ENCODE peak calls at places on chromosome 11, in five cellular contexts. H, B, I, N and Z are unnamed samples.

GRCh38 chr11:43986327-43986726 is 43.9 kb downstream of the C11orf96 start:
- DNase-seq in B (no peak), H (no peak), N (no peak), I (no peak), Z (no peak)

GRCh38 chr11:36012410-36012809 is 68.5 kb downstream of the LDLRAD3 start:
- DNase-seq in B (no peak), H (no peak), N (no peak), I (peak; percentile 75), Z (peak; percentile 78)

GRCh38 chr11:31825453-31826391 is 14.6 kb upstream of the PAX6 start:
- DNase-seq in H (no peak), N (peak; percentile 60), I (no peak), B (peak; percentile 56), Z (no peak)

GRCh38 chr11:1639102-1639620 is 9.6 kb downstream of the KRTAP5-5 start:
- DNase-seq in H (no peak), B (no peak), N (no peak), I (no peak), Z (no peak)

GRCh38 chr11:63478896-63479295 is 12.1 kb downstream of the PLAAT5 start:
- DNase-seq in H (peak; percentile 68), I (peak; percentile 44), N (peak; percentile 89), B (peak; percentile 71), Z (peak; percentile 78)

GRCh38 chr11:117589024-117589423 is 208.0 kb downstream of the DSCAML1 start:
- DNase-seq in B (no peak), H (no peak), N (no peak), I (no peak), Z (no peak)

GRCh38 chr11:100753144-100753543 is 66.1 kb downstream of the ARHGAP42 start:
- DNase-seq in H (no peak), B (peak; percentile 36), N (peak; percentile 87), I (peak; percentile 62), Z (no peak)

GRCh38 chr11:88849368-88849767 is 216.4 kb downstream of the GRM5 start:
- DNase-seq in B (no peak), N (no peak), H (no peak), I (peak; percentile 39), Z (peak; percentile 82)

GRCh38 chr11:116073854-116074837 is 569.9 kb upstream of the CADM1 start:
- DNase-seq in H (no peak), B (peak; percentile 73), I (no peak), N (no peak), Z (peak; percentile 4)

GRCh38 chr11:65502852-65503603 is 4.2 kb downstream of the MALAT1 start:
- DNase-seq in B (no peak), I (no peak), H (no peak), N (no peak), Z (peak; percentile 67)

GRCh38 chr11:6650104-6650503 is 5.5 kb downstream of the DCHS1 start:
- DNase-seq in B (no peak), I (no peak), H (no peak), N (no peak), Z (no peak)

GRCh38 chr11:95465887-95466286 is 234.9 kb upstream of the SESN3 start:
- DNase-seq in N (no peak), B (peak; percentile 50), I (no peak), H (no peak), Z (no peak)

GRCh38 chr11:64258356-64258755 is 7.0 kb downstream of the PLCB3 start:
- DNase-seq in B (no peak), H (no peak), I (no peak), N (no peak), Z (no peak)

GRCh38 chr11:73298233-73298632 is 9.8 kb upstream of the ARHGEF17 start:
- DNase-seq in H (no peak), N (no peak), I (no peak), B (peak; percentile 56), Z (no peak)

GRCh38 chr11:119056397-119056999 is 507 bp downstream of the HYOU1 start:
- DNase-seq in N (peak; percentile 80), B (peak; percentile 61), I (peak; percentile 71), H (no peak), Z (peak; percentile 54)

GRCh38 chr11:75849917-75850316 is 34.9 kb downstream of the UVRAG start:
- DNase-seq in H (no peak), I (no peak), B (no peak), N (no peak), Z (no peak)

GRCh38 chr11:83523676-83524075 is 237.5 kb upstream of the CCDC90B start:
- DNase-seq in B (no peak), H (no peak), I (no peak), N (peak; percentile 46), Z (no peak)

GRCh38 chr11:6321356-6321755 is 1.1 kb upstream of the CAVIN3 start:
- DNase-seq in H (no peak), B (peak; percentile 14), I (no peak), N (no peak), Z (peak; percentile 48)

GRCh38 chr11:86688398-86689179 is 16.2 kb upstream of the ME3 start:
- DNase-seq in N (no peak), B (no peak), I (no peak), H (no peak), Z (peak; percentile 91)

GRCh38 chr11:117423046-117423575 is 95.5 kb downstream of the CEP164 start:
- DNase-seq in B (no peak), N (no peak), H (no peak), I (no peak), Z (no peak)

GRCh38 chr11:74288161-74288560 is 23.3 kb downstream of the P4HA3 start:
- DNase-seq in B (no peak), I (peak; percentile 93), H (no peak), N (no peak), Z (peak; percentile 97)

DNA sequence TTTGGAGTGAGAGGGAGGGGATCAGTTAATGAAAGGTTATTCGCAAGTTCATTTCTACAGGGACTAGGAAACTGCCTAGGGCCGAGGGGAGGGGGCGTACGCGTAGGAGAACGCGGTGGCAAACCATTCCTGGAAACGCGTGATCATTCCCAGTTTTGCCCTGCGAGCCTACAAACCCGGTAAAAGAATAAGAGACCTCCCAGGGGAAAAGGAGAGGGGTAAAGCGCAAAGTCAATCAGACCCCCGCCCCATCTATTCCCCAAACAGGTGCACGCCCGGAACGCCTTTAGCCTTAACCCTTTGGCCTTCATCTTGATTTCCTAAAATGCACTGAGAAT is 5.3 kb downstream of the BSX start:
- DNase-seq in H (no peak), I (no peak), N (peak; percentile 35), B (no peak), Z (no peak)
- TF ChIP-seq EZH2 in H (no peak), I (no peak), N (no peak), B (no peak), Z (no peak)

DNA sequence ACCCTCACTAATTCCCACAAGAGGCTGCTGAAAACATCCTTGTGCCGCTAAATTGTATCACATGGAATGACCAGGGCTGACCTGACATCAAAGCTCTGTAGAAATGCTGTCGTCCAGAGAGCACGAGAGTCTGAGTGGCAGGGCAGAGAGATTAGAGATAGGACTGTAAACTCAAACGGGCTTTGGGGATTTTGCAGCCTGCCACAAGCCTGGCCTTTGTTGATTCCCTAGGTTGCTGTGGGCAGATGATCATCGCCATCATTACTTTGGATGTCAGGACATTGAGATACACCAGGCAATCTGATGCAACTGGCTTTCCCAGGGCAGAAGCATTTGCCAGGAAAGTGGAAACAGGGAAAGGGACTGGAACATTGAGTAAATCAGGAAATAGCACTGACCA is 131.6 kb downstream of the ETS1 start:
- DNase-seq in H (no peak), N (no peak), B (no peak), I (no peak), Z (no peak)
- H3K27ac ChIP-seq in H (no peak overlapping the region), N (no peak overlapping the region), B (no peak overlapping the region), I (no peak overlapping the region), Z (no peak overlapping the region)

DNA sequence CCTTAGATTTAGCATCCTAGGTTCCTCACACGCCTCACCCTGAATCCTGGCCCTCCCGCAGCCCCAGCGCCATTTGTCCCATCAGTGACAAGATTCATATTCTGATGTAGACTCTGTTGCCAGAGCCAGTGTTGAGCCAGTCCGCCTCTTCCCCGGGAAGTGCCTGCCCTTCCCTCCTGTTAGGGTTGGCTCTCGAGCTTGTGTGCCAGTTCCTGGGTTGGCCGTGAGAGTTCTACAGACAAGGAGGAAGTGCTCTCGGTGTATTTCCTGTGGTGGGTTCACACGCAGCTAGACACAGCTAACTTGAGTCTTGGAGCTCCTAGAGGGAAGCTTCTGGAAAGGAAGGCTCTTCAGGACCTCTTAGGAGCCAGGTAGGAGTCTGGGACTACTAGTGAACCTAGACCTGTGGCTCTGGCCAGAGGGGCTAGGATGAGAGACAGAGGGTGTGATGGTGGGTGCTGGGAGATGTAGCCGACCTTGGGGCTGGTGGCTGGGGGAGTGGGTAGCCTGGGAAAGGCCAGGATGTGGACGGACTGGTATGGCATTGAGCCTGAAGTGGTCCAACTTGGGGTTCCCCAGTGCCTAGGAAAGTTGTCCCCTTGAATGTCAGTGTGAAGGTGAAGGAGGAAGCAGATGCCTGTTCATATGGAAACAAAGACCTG is at the start of gene IL18BP:
- DNase-seq in I (no peak), H (no peak), N (no peak), B (no peak), Z (no peak)
- H3K4me3 ChIP-seq in I (no peak within 1 kb of the TSS), H (no peak within 1 kb of the TSS), N (no peak within 1 kb of the TSS), B (no peak within 1 kb of the TSS), Z (peak within 1 kb of the TSS; percentile 24)

DNA sequence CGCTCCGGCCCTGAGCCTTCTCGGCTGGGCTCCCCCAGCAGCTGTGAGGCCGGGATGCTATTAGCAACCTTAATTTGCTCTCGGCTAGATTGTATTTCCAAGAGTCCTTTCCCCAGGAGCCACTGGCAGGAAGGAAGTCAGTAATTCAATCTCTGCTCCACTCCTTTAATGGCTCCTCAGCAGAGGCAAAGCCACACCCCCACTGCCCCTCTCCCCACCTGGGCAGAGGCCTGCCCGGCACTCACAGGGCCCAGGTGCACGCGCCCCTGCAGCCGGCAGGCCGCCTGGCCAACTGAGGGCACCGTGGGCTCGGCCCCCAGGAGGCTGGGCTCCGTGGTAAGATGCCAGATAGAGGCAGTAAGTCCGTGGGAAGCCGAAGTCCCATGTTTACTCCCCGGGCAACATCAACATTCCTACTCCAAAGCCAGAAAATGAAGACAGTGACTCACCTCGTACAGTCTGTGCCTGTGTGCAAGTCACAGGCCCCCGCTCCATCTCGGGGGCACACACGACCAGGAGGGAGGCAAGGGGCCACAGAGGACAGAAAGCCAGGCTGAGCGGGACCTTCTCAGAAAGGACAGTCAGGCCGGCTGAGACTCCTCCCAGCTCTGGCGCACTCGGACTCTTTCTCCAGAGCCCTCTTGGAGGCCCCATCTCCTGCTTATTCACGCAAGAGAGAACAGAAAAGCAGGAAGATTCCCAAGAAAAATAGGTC is 5.1 kb downstream of the IGSF9B start:
- DNase-seq in H (no peak), N (peak; percentile 74), I (no peak), B (peak; percentile 59), Z (peak; percentile 74)
- TF ChIP-seq EZH2 in H (no peak), N (no peak), I (no peak), B (no peak), Z (no peak)

DNA sequence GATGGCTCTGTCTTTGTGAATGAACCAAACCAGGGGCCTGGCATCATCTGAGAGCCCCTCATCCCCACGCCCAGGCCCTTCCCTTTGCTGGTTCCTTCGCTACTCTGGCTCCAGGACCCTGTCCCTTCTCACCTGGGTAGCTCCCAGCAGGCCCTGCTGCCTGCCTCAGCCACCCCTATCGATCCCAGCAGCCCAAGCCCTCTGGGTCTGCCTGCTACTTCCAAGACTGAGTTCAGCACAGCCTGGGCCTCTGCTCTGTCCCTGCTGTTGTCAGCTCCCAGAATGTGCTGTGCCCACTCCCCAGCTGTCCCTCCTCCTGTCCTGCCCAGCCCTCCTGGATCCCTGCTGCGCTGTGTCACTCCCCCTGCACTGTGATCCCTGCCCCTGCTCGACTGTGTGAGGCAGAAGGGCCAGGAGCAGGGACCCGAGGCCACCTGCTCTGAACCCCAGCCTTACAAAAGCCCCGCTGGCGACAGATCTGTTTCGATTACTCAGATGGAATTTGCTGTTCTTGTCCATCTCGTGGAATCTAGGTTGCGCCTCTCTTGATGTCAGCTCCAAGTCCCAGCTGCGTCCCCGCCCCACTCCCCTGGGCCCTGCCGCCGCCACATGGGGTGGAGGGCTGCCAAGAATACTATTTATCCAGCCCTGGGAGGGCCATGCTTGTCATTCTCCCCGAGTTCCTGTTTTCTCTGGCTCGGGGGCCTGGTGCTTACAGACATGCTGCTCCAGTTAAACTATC is 13.0 kb downstream of the MRPL21 start:
- DNase-seq in H (no peak), N (no peak), B (no peak), I (no peak), Z (peak; percentile 81)
- H3K27ac ChIP-seq in H (no peak overlapping the region), N (peak overlapping the region; percentile 66), B (no peak overlapping the region), I (no peak overlapping the region), Z (peak overlapping the region; percentile 69)

GRCh38 chr11:67369801-67370284 is 3.6 kb downstream of the CLCF1 start:
- DNase-seq in N (no peak), H (no peak), I (no peak), B (no peak), Z (peak; percentile 52)
- H3K4me3 ChIP-seq in N (no peak overlapping the region), H (no peak overlapping the region), I (no peak overlapping the region), B (no peak overlapping the region), Z (peak overlapping the region; percentile 81)